ENCODE peak calls at places on chromosome 16, in five cellular contexts. T is H9, K is H1, B is mesenchymal stem cell, R is neuronal stem cell. U is an unnamed sample.

GRCh38 chr16:106623-107324 is 28.7 kb downstream of the MPG start:
- DNase-seq in T (peak; percentile 73), K (peak; percentile 70), B (peak; percentile 79), R (peak; percentile 67), U (peak; percentile 70)

GRCh38 chr16:27704252-27704651 is 154.3 kb downstream of the KATNIP start:
- DNase-seq in T (no peak), K (no peak), B (no peak), R (no peak), U (no peak)

GRCh38 chr16:88569614-88569984 is 604 bp upstream of the ZC3H18 start:
- DNase-seq in T (no peak), K (no peak), B (no peak), R (no peak), U (peak; percentile 2)

GRCh38 chr16:68362314-68362913 is 51.6 kb downstream of the PRMT7 start:
- DNase-seq in T (no peak), K (no peak), B (no peak), R (no peak), U (no peak)

GRCh38 chr16:4264546-4264945 is 8.3 kb downstream of the TFAP4 start:
- DNase-seq in T (peak; percentile 32), K (no peak), B (no peak), R (no peak), U (no peak)

GRCh38 chr16:66717112-66717675 is 20.7 kb upstream of the CMTM4 start:
- DNase-seq in T (peak; percentile 78), K (no peak), B (peak; percentile 49), R (no peak), U (peak; percentile 69)

GRCh38 chr16:87946596-87947350 is 4.5 kb upstream of the BANP start:
- DNase-seq in T (no peak), K (no peak), B (no peak), R (no peak), U (no peak)

GRCh38 chr16:47143329-47143676 is 442 bp downstream of the NETO2 start:
- DNase-seq in T (peak; percentile 82), K (peak; percentile 91), B (peak; percentile 69), R (peak; percentile 78), U (peak; percentile 38)

GRCh38 chr16:53541326-53541725 is 38.3 kb upstream of the AKTIP start:
- DNase-seq in T (no peak), K (no peak), B (no peak), R (no peak), U (no peak)

DNA sequence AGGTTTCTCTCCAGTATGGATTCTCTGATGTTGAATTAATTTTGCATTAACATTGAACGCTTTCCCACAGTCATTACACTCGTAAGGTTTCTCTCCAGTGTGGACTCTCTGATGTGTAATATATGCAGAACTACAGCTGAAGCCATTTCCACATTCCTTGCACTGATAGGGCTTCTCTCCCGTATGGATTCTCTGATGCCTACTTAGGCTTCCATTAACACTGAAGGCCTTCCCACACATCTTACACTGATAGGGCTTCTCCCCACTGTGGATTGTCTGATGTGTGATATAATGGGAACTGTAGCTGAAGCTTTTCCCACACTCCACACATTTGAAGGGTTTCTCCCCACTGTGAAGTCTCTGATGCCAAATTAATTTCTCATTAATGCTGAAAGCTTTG is 7.2 kb upstream of the TLE7 start:
- DNase-seq in T (no peak), K (no peak), B (no peak), R (no peak), U (no peak)
- H3K9me3 ChIP-seq in T (peaks cover 52% of the 10 kb centered on the region), K (peaks cover 58% of the 10 kb centered on the region), B (peaks cover 97% of the 10 kb centered on the region), R (peaks cover 50% of the 10 kb centered on the region), U (peaks cover 16% of the 10 kb centered on the region)

DNA sequence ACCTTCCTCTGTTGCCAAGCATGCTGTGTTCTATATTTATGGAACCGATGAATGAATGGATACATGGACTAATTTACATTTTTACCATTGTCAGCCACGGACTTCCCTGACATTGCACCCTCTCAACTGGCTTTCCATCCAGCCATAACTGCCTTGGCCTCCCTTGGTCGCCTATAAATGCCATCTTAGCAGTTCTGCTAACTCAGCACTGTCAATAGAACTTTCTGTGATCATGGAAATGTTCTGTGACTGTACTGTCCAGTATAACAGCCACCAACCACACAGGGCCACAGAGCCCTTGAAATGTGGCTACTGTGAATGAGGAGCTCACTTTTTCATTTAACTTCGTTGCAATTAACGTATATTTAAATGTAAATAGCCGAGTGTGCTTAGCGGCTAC is 8.7 kb upstream of the BCO1 start:
- DNase-seq in T (no peak), K (no peak), B (no peak), R (no peak), U (no peak)
- H2BK12ac ChIP-seq in T (no peak overlapping the region), K (no peak overlapping the region), B (no peak overlapping the region), R (no peak overlapping the region), U (no peak overlapping the region)

DNA sequence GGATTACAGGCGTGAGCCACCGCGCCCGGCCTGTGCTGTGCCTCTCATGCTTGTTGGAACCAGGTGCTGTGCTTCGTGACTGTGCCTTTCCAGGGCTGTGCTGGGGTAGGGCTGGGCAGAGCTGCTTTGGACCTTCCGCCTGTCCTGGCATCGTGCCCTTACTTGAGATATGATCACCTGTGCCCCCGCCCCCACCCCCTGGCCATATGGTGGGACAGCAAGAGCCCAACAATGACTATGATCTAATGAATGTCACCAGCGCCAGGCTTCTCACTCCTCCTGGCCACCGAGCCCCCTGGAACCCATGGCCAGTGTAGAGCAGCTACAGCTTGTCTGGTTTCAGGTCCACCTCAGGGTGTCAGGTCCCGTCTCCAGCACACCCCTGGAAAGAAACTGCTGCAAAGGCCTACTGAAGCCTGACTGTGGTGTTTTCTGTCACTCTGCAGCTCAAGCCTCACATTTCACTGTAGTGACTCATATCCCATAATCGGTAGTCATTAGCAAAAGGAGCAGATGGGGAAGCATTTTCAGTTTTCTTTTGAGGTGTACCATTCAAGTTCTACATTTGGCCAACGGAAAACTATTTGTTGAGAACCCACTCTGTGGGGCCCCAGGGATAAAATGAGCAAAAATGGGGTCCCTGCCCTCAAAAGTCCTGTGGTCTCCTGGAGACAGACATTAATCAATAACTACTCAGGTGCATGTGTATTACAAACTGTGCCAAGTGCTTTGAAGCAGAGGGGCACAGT is 22.1 kb downstream of the FCSK start:
- DNase-seq in T (no peak), K (no peak), B (peak; percentile 79), R (no peak), U (peak; percentile 42)
- H2AK5ac ChIP-seq in T (no peak overlapping the region), K (no peak overlapping the region), B (peak overlapping the region; percentile 94), R (no peak overlapping the region), U (no peak overlapping the region)

DNA sequence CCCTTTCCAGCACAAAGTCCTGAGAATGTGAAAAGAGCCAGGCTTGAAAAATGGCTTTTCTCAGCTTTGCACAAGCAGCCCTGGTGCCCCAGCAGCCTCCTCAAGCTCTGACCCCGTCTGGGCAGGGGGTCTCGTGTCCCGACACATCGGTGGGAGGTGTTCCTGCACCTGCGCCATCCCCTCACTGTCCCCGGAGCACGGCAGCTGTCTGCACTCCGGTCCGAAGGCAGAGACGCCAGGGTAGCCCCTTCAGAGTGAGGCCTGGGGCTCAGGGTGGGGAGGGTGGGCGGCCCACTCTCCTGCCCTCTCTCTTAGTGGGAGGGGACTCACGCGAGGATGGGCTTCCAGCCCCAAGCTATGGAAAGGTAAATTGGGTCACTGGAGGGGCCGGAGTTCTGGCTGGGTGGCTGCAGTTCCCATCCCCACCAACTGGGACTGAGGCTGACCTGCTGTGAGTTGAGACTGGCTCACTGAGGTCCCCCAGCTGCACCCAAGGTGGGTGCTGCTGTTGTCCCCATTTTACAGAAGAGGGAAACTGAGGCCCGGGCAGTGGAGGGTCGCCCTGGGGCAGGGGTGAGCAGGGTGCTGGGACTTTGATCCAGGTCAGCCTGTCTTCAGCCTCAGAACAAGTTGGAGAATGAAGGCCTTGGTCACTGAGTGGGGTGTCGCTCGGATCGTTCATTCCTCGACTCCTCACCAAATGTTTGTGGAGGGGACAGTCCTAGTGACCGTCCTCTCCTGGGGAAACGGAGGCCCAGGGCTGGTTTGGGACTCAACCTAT is 2.3 kb upstream of the BAIAP3 start:
- DNase-seq in T (no peak), K (no peak), B (no peak), R (no peak), U (no peak)
- H3K9me3 ChIP-seq in T (no peaks in the 10 kb centered on the region), K (peaks cover 5% of the 10 kb centered on the region), B (no peaks in the 10 kb centered on the region), R (peaks cover 9% of the 10 kb centered on the region), U (peaks cover 7% of the 10 kb centered on the region)

DNA sequence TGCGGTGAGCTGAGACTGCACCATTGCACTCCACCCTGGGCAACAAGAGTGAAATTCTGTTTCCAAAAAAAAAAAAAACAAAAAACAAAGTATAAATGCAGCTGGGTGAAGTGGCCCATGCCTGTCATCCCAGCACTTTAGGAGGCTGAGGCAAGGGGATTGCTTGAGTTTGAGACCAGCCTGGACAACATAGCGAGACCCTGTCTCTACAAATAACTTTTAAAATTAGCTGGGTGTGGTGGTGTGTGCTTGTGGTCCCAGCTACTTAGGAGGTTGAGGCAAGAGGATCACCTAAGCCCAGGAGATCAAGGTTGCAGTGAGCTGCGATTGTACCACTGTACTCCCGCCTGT is 10.1 kb upstream of the STX4 start:
- DNase-seq in T (no peak), K (no peak), B (no peak), R (no peak), U (no peak)
- H2BK12ac ChIP-seq in T (no peak overlapping the region), K (no peak overlapping the region), B (no peak overlapping the region), R (no peak overlapping the region), U (no peak overlapping the region)

U was measured in trophoblast cell.